ENCODE peak calls at places on chromosomes 4 and X, in five cellular contexts. N, V, J, F and I are unnamed samples.

GRCh38 chr4:101201421-101201820 is 145.9 kb downstream of the PPP3CA start:
- DNase-seq in N (no peak), F (no peak), V (no peak), J (no peak), I (no peak)

GRCh38 chrX:357693-358471 is 28.8 kb downstream of the PPP2R3B start:
- DNase-seq in F (no peak), V (no peak), J (no peak), N (no peak), I (no peak)

GRCh38 chr4:176563591-176563990 is 229.1 kb downstream of the VEGFC start:
- DNase-seq in N (no peak), V (no peak), F (no peak), J (no peak), I (no peak)

GRCh38 chrX:107654778-107655761 is 26.8 kb downstream of the PRPS1 start:
- DNase-seq in F (peak; percentile 57), N (peak; percentile 33), J (peak; percentile 50), V (no peak), I (peak; percentile 56)

GRCh38 chrX:11944486-11944885 is 186.4 kb downstream of the MSL3 start:
- DNase-seq in J (peak; percentile 33), N (no peak), F (peak; percentile 24), V (no peak), I (peak; percentile 26)

GRCh38 chr4:3770323-3771166 is 4.4 kb downstream of the ADRA2C start:
- DNase-seq in N (no peak), V (no peak), J (no peak), F (no peak), I (no peak)

GRCh38 chr4:73711989-73712388 is 28.4 kb upstream of the CXCL8 start:
- DNase-seq in N (no peak), F (no peak), J (no peak), V (no peak), I (no peak)

GRCh38 chr4:24604558-24605214 is 20.3 kb upstream of the DHX15 start:
- DNase-seq in V (no peak), J (no peak), F (no peak), N (no peak), I (no peak)

GRCh38 chrX:45323387-45323786 is 122.7 kb upstream of the DIPK2B start:
- DNase-seq in V (no peak), F (no peak), J (no peak), N (no peak), I (no peak)

GRCh38 chr4:126223784-126224407 is 909.1 kb downstream of the FAT4 start:
- DNase-seq in F (peak; percentile 9), V (no peak), J (no peak), N (peak; percentile 1), I (no peak)

GRCh38 chrX:6383911-6384310 is 151.0 kb downstream of the VCX3A start:
- DNase-seq in F (no peak), V (no peak), J (no peak), N (no peak), I (no peak)

GRCh38 chr4:85498068-85498733 is 23.3 kb downstream of the ARHGAP24 start:
- DNase-seq in V (peak; percentile 40), F (no peak), N (no peak), J (no peak), I (no peak)

GRCh38 chr4:86011117-86011516 is 348.7 kb downstream of the MAPK10 start:
- DNase-seq in N (no peak), F (no peak), V (no peak), J (no peak), I (no peak)

GRCh38 chrX:145816607-145817298 is 876 bp upstream of the SLITRK2 start:
- DNase-seq in V (no peak), N (no peak), J (no peak), F (no peak), I (no peak)

GRCh38 chr4:52241916-52242315 is 190.8 kb downstream of the SPATA18 start:
- DNase-seq in V (no peak), J (no peak), N (no peak), F (no peak), I (no peak)

GRCh38 chrX:116317409-116317808 is 119.0 kb upstream of the SLC6A14 start:
- DNase-seq in V (no peak), F (no peak), N (no peak), J (no peak), I (no peak)

GRCh38 chr4:157270108-157270507 is 49.6 kb downstream of the GRIA2 start:
- DNase-seq in F (no peak), V (no peak), J (no peak), N (no peak), I (no peak)

GRCh38 chr4:156556326-156556725 is 415.3 kb downstream of the PDGFC start:
- DNase-seq in J (no peak), N (no peak), F (no peak), V (no peak), I (no peak)

GRCh38 chrX:8724176-8724757 is 7.7 kb downstream of the ANOS1 start:
- DNase-seq in J (no peak), N (no peak), F (peak; percentile 19), V (no peak), I (peak; percentile 34)

GRCh38 chr4:31171362-31171761 is 451.2 kb downstream of the PCDH7 start:
- DNase-seq in F (no peak), N (no peak), J (no peak), V (no peak), I (no peak)

GRCh38 chrX:150587585-150588503 is 19.4 kb downstream of the MTM1 start:
- DNase-seq in N (no peak), J (no peak), F (peak; percentile 34), V (no peak), I (peak; percentile 33)

GRCh38 chrX:10989386-10989785 is 121.7 kb upstream of the HCCS start:
- DNase-seq in J (no peak), N (no peak), F (no peak), V (no peak), I (no peak)

GRCh38 chrX:3226087-3226486 is 120.4 kb downstream of the MXRA5 start:
- DNase-seq in J (no peak), N (no peak), F (no peak), V (no peak), I (no peak)

GRCh38 chr4:147479817-147480216 is 1.1 kb upstream of the EDNRA start:
- DNase-seq in F (no peak), J (no peak), V (no peak), N (no peak), I (no peak)

GRCh38 chr4:25421819-25422511 is 44.9 kb downstream of the ANAPC4 start:
- DNase-seq in J (no peak), V (no peak), N (no peak), F (no peak), I (no peak)

GRCh38 chrX:21004835-21005234 is 369.4 kb upstream of the CNKSR2 start:
- DNase-seq in J (no peak), V (no peak), F (no peak), N (no peak), I (no peak)

GRCh38 chr4:54090804-54091623 is 8.9 kb upstream of the GSX2 start:
- DNase-seq in N (peak; percentile 38), V (no peak), J (no peak), F (no peak), I (peak; percentile 77)

GRCh38 chr4:185246453-185246852 is 37.1 kb downstream of the SNX25 start:
- DNase-seq in N (no peak), J (no peak), F (no peak), V (no peak), I (no peak)

GRCh38 chr4:41632481-41633073 is 94.6 kb downstream of the LIMCH1 start:
- DNase-seq in F (no peak), V (no peak), N (no peak), J (no peak), I (no peak)

GRCh38 chr4:173937871-173938270 is 345.6 kb downstream of the FBXO8 start:
- DNase-seq in J (no peak), N (no peak), F (no peak), V (no peak), I (no peak)

GRCh38 chr4:159685406-159686092 is 582.7 kb downstream of the RAPGEF2 start:
- DNase-seq in V (no peak), J (no peak), N (no peak), F (no peak), I (no peak)

GRCh38 chr4:48683784-48684666 is 96.1 kb downstream of the FRYL start:
- DNase-seq in J (no peak), V (no peak), N (no peak), F (peak; percentile 86), I (no peak)

GRCh38 chrX:145002776-145003175 is 244.5 kb upstream of the SPANXN1 start:
- DNase-seq in J (no peak), V (no peak), N (no peak), F (no peak), I (no peak)

GRCh38 chrX:101117701-101118100 is 19.7 kb downstream of the CENPI start:
- DNase-seq in F (no peak), N (no peak), V (no peak), J (no peak), I (no peak)

DNA sequence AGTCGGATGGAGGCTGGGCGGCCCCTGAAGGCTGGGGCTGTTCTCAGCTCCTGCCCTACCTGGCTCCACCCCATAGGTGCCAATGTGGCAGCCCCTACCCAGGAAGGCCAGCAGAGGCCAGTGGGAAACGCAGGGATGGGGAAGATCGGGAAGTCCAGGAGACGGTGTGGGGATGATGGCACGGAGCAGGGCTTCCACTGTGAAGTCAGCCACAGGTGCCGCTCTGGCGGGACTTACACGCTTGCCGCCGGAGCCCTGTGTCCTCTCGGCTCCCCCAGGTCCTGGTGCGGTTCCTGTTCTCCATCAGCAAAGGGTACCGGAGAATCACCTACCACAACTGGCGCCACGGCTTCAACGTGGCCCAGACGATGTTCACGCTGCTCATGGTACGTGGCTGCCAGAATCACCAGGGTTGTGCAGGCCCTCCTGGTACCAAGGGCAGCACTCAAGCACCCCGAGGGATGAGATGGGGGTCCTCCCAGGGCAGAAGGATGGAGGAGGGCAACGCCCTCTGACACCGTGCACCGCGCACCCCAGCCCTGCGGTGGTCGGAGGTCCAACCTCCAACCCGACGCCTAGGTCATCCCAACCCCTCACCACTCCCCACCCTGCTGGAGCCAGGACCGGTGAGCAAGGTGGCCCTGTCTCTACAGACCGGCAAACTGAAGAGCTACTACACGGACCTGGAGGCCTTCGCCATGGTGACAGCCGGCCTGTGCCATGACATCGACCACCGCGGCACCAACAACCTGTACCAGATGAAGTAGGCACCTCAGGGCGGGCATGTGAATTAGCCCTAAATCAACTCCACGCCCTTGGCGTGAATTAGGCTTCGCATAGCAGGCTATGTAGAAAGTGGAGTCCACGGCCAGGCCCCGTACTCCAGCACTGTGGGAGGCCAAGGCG is 12.0 kb downstream of the ATP5ME start:
- DNase-seq in N (no peak), V (no peak), J (no peak), F (no peak), I (no peak)
- TF ChIP-seq USF2 in N (no peak), V (no peak), J (no peak), F (no peak), I (no peak)

GRCh38 chr4:83212041-83212851 is 72.4 kb downstream of the COQ2 start:
- DNase-seq in V (peak; percentile 90), F (no peak), N (no peak), J (no peak), I (no peak)
- TF ChIP-seq YY1 in V (no peak), F (no peak), N (no peak), J (no peak), I (no peak)

DNA sequence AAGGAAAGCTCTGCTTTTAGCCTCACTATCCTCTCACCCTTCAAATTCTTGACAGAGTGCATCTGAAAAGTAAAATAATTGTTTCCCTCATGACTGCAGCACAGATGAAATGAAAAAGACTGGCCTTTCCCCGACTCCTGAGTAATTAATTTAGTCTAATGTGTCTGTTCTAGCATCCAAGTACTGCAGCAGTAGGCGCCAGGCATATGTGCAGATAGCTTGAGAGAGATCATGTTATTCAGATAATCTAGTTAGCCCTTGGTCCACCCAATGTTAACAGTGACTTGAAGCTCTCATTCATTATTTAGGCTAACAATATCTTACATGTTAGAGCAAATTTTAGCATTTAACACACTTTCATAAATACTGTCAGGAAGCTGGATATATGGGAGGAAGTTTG is 54.0 kb downstream of the MAP9 start:
- DNase-seq in F (no peak), V (no peak), J (no peak), N (no peak), I (peak; percentile 28)
- H2AFZ ChIP-seq in F (no peak overlapping the region), V (no peak overlapping the region), J (no peak overlapping the region), N (no peak overlapping the region), I (no peak overlapping the region)

GRCh38 chrX:149124526-149125108 is 380.5 kb downstream of the IDS start:
- DNase-seq in F (no peak), V (no peak), J (no peak), N (no peak), I (no peak)
- TF ChIP-seq USF2 in F (no peak), V (no peak), J (no peak), N (no peak), I (no peak)